ENCODE peak calls at places on chromosomes 12 and 14, in five cellular contexts. H, Q, U, Y and R are unnamed samples.

GRCh38 chr14:50060871-50061663 is 55.3 kb downstream of the VCPKMT start:
- DNase-seq in H (peak; percentile 62), Y (peak; percentile 73), Q (peak; percentile 95), U (peak; percentile 64), R (peak; percentile 96)

GRCh38 chr12:111764120-111764821 is 2.5 kb upstream of the ALDH2 start:
- DNase-seq in U (no peak), Q (no peak), H (no peak), Y (no peak), R (no peak)

GRCh38 chr12:64390275-64390851 is at the start of gene C12orf56:
- DNase-seq in Y (no peak), H (peak; percentile 16), Q (no peak), U (no peak), R (no peak)

GRCh38 chr12:110743571-110744093 is 941 bp upstream of the PPP1CC start:
- DNase-seq in U (peak; percentile 85), Q (peak; percentile 46), Y (peak; percentile 21), H (peak; percentile 33), R (peak; percentile 41)

GRCh38 chr14:61663312-61663974 is 31.9 kb upstream of the HIF1A start:
- DNase-seq in Q (no peak), Y (no peak), U (no peak), H (no peak), R (no peak)

GRCh38 chr12:63440063-63440462 is 228.2 kb downstream of the DPY19L2 start:
- DNase-seq in U (no peak), H (no peak), Y (no peak), Q (no peak), R (no peak)

GRCh38 chr12:122250047-122250446 is 16.2 kb downstream of the VPS33A start:
- DNase-seq in Y (no peak), U (no peak), H (no peak), Q (no peak), R (no peak)

GRCh38 chr12:122471324-122472226 is 29.2 kb downstream of the ZCCHC8 start:
- DNase-seq in Q (peak; percentile 86), Y (no peak), H (no peak), U (no peak), R (peak; percentile 81)

DNA sequence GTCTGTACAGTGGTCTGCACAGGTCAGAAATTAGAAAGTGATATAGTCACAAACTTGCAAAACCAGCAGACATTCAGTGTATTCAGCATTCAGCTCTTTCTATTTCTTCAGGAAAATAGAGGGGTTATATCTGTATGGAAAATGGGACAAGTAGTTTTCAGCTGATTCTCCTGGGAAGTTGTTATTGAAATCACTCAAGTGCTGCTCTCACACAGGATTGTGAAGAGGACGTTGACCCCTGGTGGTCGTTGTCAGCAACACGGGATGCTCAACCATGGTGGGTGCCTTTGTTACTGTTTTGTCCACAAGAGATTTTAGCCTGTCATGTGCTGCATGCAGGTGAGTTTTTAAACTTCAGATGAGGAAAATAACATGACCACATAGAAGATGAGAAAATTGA is 981.8 kb downstream of the TMEM121 start:
- DNase-seq in Y (no peak), H (no peak), U (no peak), Q (no peak), R (no peak)
- TF ChIP-seq CTCF in Y (no peak), H (no peak), U (no peak), Q (no peak), R (no peak)

GRCh38 chr14:103563089-103563620 is 395 bp downstream of the COA8 start:
- DNase-seq in H (no peak), Y (no peak), U (no peak), Q (no peak), R (peak; percentile 72)
- TF ChIP-seq CTCF in H (no peak), Y (peak; percentile 30), U (no peak), Q (no peak), R (no peak)

GRCh38 chr12:79407671-79408622 is 282.8 kb downstream of the PAWR start:
- DNase-seq in Q (peak; percentile 92), H (peak; percentile 12), U (no peak), Y (peak; percentile 54), R (peak; percentile 89)
- TF ChIP-seq CTCF in Q (peak; percentile 90), H (peak; percentile 28), U (peak; percentile 60), Y (peak; percentile 73), R (peak; percentile 75)

DNA sequence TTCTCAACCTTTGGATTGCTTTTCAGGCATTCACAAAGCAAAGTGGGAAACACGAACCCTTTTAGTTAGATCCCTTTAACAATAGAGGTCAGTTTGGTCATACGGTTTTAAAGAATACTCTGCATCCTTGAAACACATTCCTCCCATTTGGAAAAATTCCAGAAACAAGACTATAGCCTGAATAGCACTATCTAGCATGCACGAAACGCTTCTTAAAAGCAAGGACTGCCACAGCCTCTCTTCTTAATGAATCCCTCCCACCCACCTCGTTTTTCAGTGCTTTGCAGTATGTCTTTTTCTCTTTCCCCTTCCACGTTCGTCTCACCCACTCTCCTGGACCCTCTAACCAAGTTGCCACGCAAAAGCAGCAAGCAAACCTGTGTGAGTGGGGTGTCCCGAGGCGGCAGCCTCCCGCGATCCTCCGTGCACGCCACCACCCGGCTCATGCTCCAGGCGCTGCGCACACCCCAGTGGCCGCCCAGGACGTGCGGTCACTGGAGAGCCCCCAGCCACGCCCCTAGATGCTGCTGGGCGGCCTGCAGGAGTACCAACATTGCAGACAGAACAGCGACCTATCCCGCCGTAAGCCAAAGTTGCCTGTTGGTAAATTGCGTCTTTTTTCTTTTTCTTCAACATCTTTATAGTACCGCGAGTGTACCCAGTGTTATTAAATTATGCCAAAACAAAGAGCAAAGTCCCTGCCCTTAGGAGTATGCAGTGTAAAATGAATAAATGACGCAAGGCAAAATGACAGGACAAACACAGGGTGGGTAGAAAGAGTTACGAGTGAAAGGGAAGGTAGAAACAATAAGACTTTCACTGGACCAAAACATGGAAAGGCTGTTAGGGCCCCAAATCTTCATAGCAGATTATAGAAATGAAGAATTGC is at the start of gene SLC38A4:
- DNase-seq in U (no peak), H (peak; percentile 39), Y (no peak), Q (peak; percentile 51), R (no peak)
- TF ChIP-seq CTCF in U (no peak), H (no peak), Y (no peak), Q (peak; percentile 13), R (no peak)

GRCh38 chr14:105357626-105358025 is 40.7 kb upstream of the TEX22 start:
- DNase-seq in U (no peak), Y (no peak), H (no peak), Q (no peak), R (no peak)
- TF ChIP-seq CTCF in U (no peak), Y (no peak), H (no peak), Q (no peak), R (no peak)